ENCODE peak calls at places on chromosome 5, in five cellular contexts. One of them, this sample, is unnamed.

GRCh38 chr5:150404121-150404990 is 8.4 kb downstream of the CD74 start:
- DNase-seq in suprapubic skin: no peak
- DNase-seq in heart left ventricle: no peak
- DNase-seq in kidney: no peak
- DNase-seq in CD8-positive, alpha-beta T cell: no peak
- DNase-seq in this sample: no peak

GRCh38 chr5:126138475-126139005 is 284.7 kb upstream of the GRAMD2B start:
- DNase-seq in suprapubic skin: no peak
- DNase-seq in heart left ventricle: no peak
- DNase-seq in CD8-positive, alpha-beta T cell: no peak
- DNase-seq in kidney: no peak
- DNase-seq in this sample: peak

GRCh38 chr5:133525048-133525447 is 87.3 kb downstream of the FSTL4 start:
- DNase-seq in CD8-positive, alpha-beta T cell: no peak
- DNase-seq in kidney: no peak
- DNase-seq in suprapubic skin: no peak
- DNase-seq in heart left ventricle: no peak
- DNase-seq in this sample: no peak

GRCh38 chr5:54171645-54172384 is 138.6 kb downstream of the ARL15 start:
- DNase-seq in CD8-positive, alpha-beta T cell: no peak
- DNase-seq in heart left ventricle: no peak
- DNase-seq in suprapubic skin: no peak
- DNase-seq in kidney: no peak
- DNase-seq in this sample: peak

GRCh38 chr5:154302181-154302580 is 111.6 kb downstream of the GALNT10 start:
- DNase-seq in suprapubic skin: no peak
- DNase-seq in CD8-positive, alpha-beta T cell: no peak
- DNase-seq in heart left ventricle: peak
- DNase-seq in kidney: peak
- DNase-seq in this sample: no peak

GRCh38 chr5:173314166-173314952 is 13.9 kb downstream of the STC2 start:
- DNase-seq in heart left ventricle: no peak
- DNase-seq in CD8-positive, alpha-beta T cell: no peak
- DNase-seq in kidney: peak
- DNase-seq in suprapubic skin: peak
- DNase-seq in this sample: no peak

GRCh38 chr5:148934895-148935400 is 108.5 kb downstream of the ADRB2 start:
- DNase-seq in suprapubic skin: no peak
- DNase-seq in heart left ventricle: no peak
- DNase-seq in kidney: no peak
- DNase-seq in CD8-positive, alpha-beta T cell: no peak
- DNase-seq in this sample: no peak

GRCh38 chr5:139131062-139131856 is 66.9 kb downstream of the SIL1 start:
- DNase-seq in kidney: peak
- DNase-seq in CD8-positive, alpha-beta T cell: no peak
- DNase-seq in suprapubic skin: no peak
- DNase-seq in heart left ventricle: no peak
- DNase-seq in this sample: no peak

GRCh38 chr5:153707626-153708025 is 217.2 kb downstream of the GRIA1 start:
- DNase-seq in suprapubic skin: no peak
- DNase-seq in kidney: no peak
- DNase-seq in heart left ventricle: no peak
- DNase-seq in CD8-positive, alpha-beta T cell: no peak
- DNase-seq in this sample: no peak

GRCh38 chr5:73998496-73998895 is 372.5 kb downstream of the ARHGEF28 start:
- DNase-seq in kidney: no peak
- DNase-seq in CD8-positive, alpha-beta T cell: no peak
- DNase-seq in heart left ventricle: no peak
- DNase-seq in suprapubic skin: no peak
- DNase-seq in this sample: peak

GRCh38 chr5:132024117-132024435 is 12.6 kb upstream of the ACSL6 start:
- DNase-seq in CD8-positive, alpha-beta T cell: no peak
- DNase-seq in heart left ventricle: no peak
- DNase-seq in kidney: peak
- DNase-seq in suprapubic skin: no peak
- DNase-seq in this sample: no peak

GRCh38 chr5:72598461-72599433 is 91.5 kb upstream of the ZNF366 start:
- DNase-seq in CD8-positive, alpha-beta T cell: no peak
- DNase-seq in heart left ventricle: no peak
- DNase-seq in suprapubic skin: no peak
- DNase-seq in kidney: no peak
- DNase-seq in this sample: peak
- H3K27ac ChIP-seq in CD8-positive, alpha-beta T cell: no peak
- H3K27ac ChIP-seq in heart left ventricle: no peak
- H3K27ac ChIP-seq in suprapubic skin: peak
- H3K27ac ChIP-seq in kidney: no peak
- H3K27ac ChIP-seq in this sample: peak

DNA sequence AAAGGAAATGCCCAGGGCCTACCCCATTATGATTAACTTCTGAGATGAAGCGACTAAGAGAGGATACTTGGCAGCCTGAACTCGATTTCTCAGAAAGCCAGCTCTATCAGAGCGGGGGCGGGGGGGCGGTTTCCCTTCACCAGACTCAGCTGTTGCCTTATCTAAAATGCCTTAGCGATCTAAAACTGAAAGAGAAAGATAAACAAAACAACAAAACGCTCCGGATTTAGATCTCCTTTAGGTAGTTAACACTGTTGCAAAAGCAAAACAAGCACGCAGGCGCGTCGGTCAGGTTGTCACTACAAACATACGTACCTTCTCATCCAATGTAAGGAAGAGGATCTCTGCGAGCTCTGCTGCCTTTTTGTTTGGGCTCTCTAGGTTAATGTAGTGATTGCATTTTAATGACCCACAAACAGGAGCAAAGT is 1.1 kb downstream of the EPB41L4A start:
- DNase-seq in heart left ventricle: peak
- DNase-seq in suprapubic skin: peak
- DNase-seq in kidney: peak
- DNase-seq in CD8-positive, alpha-beta T cell: no peak
- DNase-seq in this sample: peak
- H3K4me3 ChIP-seq in heart left ventricle: peak
- H3K4me3 ChIP-seq in suprapubic skin: peak
- H3K4me3 ChIP-seq in kidney: peak
- H3K4me3 ChIP-seq in CD8-positive, alpha-beta T cell: peak
- H3K4me3 ChIP-seq in this sample: peak

GRCh38 chr5:32147236-32147635 is 26.9 kb downstream of the GOLPH3 start:
- DNase-seq in kidney: no peak
- DNase-seq in heart left ventricle: no peak
- DNase-seq in suprapubic skin: no peak
- DNase-seq in CD8-positive, alpha-beta T cell: no peak
- DNase-seq in this sample: no peak

GRCh38 chr5:32143991-32144636 is 30.0 kb downstream of the GOLPH3 start:
- DNase-seq in suprapubic skin: no peak
- DNase-seq in CD8-positive, alpha-beta T cell: no peak
- DNase-seq in heart left ventricle: no peak
- DNase-seq in kidney: no peak
- DNase-seq in this sample: no peak

GRCh38 chr5:32144637-32145207 is 29.4 kb downstream of the GOLPH3 start:
- DNase-seq in CD8-positive, alpha-beta T cell: no peak
- DNase-seq in kidney: no peak
- DNase-seq in heart left ventricle: no peak
- DNase-seq in suprapubic skin: no peak
- DNase-seq in this sample: no peak

GRCh38 chr5:32147959-32148358 is 26.2 kb downstream of the GOLPH3 start:
- DNase-seq in CD8-positive, alpha-beta T cell: no peak
- DNase-seq in kidney: no peak
- DNase-seq in suprapubic skin: no peak
- DNase-seq in heart left ventricle: no peak
- DNase-seq in this sample: no peak

DNA sequence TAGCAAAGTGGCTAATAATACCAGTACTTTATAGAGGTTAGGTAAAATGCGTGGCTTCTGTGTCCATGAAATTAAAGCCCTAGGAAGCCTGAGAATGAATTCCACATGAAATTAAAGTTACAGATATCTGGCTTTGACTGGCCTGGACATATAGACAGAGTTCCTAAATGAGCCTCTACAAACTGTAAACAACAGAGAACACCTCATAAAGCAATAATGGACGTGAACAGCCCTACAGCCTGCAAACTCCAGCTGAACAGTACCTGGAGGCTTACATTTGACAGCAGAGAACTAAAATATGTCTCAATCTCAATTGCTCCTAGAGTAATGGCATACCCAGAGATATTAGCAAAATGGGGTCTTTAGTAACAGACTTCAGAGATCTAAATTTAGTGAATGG is 28.7 kb downstream of the GOLPH3 start:
- DNase-seq in kidney: no peak
- DNase-seq in heart left ventricle: no peak
- DNase-seq in suprapubic skin: no peak
- DNase-seq in CD8-positive, alpha-beta T cell: no peak
- DNase-seq in this sample: no peak
- H3K27ac ChIP-seq in kidney: no peak
- H3K27ac ChIP-seq in heart left ventricle: peak
- H3K27ac ChIP-seq in suprapubic skin: no peak
- H3K27ac ChIP-seq in CD8-positive, alpha-beta T cell: no peak
- H3K27ac ChIP-seq in this sample: no peak

GRCh38 chr5:178113841-178114324 is 551 bp downstream of the N4BP3 start:
- DNase-seq in CD8-positive, alpha-beta T cell: no peak
- DNase-seq in kidney: peak
- DNase-seq in suprapubic skin: no peak
- DNase-seq in heart left ventricle: peak
- DNase-seq in this sample: peak

GRCh38 chr5:178114325-178115135 is 1.2 kb downstream of the N4BP3 start:
- DNase-seq in kidney: peak
- DNase-seq in CD8-positive, alpha-beta T cell: peak
- DNase-seq in suprapubic skin: peak
- DNase-seq in heart left ventricle: peak
- DNase-seq in this sample: peak

GRCh38 chr5:178112545-178112944 is 787 bp upstream of the N4BP3 start:
- DNase-seq in kidney: no peak
- DNase-seq in CD8-positive, alpha-beta T cell: no peak
- DNase-seq in heart left ventricle: no peak
- DNase-seq in suprapubic skin: no peak
- DNase-seq in this sample: no peak

GRCh38 chr5:178111925-178112324 is 1.4 kb upstream of the N4BP3 start:
- DNase-seq in kidney: no peak
- DNase-seq in heart left ventricle: no peak
- DNase-seq in suprapubic skin: no peak
- DNase-seq in CD8-positive, alpha-beta T cell: no peak
- DNase-seq in this sample: no peak

DNA sequence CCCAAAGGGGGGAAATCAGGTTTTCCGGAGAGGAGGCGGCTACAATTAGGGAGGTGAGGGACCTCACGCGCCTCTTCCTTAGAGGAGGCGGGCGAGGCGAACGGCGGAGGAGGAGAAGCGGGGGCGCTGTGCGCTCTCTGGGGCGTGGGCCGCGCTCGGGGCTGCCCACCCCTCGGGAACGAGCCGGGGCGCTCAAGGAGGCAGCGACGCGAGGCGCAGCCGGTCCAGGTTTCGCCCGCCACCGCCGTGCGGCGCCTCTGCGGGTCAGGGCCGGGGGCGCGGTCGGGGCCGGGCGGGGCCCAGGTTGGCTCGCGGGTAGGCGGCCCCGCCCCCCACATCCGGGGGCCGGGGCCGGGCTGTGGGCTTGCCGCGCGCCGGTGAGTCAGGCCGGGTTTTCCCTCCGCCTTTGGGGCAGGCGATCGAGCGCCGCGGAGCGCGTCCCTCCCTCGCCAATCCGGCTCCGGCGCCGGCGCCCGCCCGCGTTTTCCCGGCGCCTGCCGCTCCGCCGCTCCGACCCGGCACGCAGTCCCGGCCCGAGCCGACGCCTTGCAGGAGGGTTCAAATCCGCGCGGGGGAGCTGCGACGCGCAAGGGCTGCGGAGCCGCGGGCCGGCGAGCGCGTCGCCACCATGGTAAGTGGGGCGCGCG is at the start of gene N4BP3:
- DNase-seq in kidney: peak
- DNase-seq in CD8-positive, alpha-beta T cell: peak
- DNase-seq in heart left ventricle: peak
- DNase-seq in suprapubic skin: peak
- DNase-seq in this sample: peak
- H3K4me3 ChIP-seq in kidney: peak
- H3K4me3 ChIP-seq in CD8-positive, alpha-beta T cell: peak
- H3K4me3 ChIP-seq in heart left ventricle: peak
- H3K4me3 ChIP-seq in suprapubic skin: peak
- H3K4me3 ChIP-seq in this sample: peak